ENCODE peak calls at places on chromosomes 2 and 18, in six cellular contexts. J is transverse colon, T is tibial nerve, Q is stomach, U is GM12878, A is A549. M is an unnamed sample. For H3K4me1, the result is how much of the 10 kb centered on the place peaks cover.

GRCh38 chr2:1743396-1744150 is 742 bp downstream of the PXDN start:
- DNase-seq in J (no peak), T (no peak), Q (no peak), U (no peak), A (no peak), M (peak)

GRCh38 chr2:17373041-17373440 is 145.2 kb downstream of the RAD51AP2 start:
- DNase-seq in J (no peak), T (no peak), Q (no peak), U (no peak), A (no peak), M (no peak)

GRCh38 chr2:112181571-112182290 is 43.5 kb downstream of the FBLN7 start:
- DNase-seq in J (no peak), T (no peak), Q (no peak), U (no peak), A (no peak), M (no peak)

GRCh38 chr2:172260379-172260778 is 157.7 kb upstream of the DLX2 start:
- DNase-seq in J (no peak), T (no peak), Q (no peak), U (no peak), A (no peak), M (no peak)

GRCh38 chr2:55961318-55961911 is 37.8 kb upstream of the EFEMP1 start:
- DNase-seq in J (no peak), T (peak), Q (no peak), U (no peak), A (peak), M (no peak)

GRCh38 chr2:237181844-237182243 is 96.2 kb downstream of the COPS8 start:
- DNase-seq in J (no peak), T (peak), Q (no peak), U (no peak), A (peak), M (no peak)

GRCh38 chr2:112075490-112076260 is 20.6 kb downstream of the TMEM87B start:
- DNase-seq in J (no peak), T (no peak), Q (no peak), U (no peak), A (no peak), M (no peak)

GRCh38 chr18:23053756-23054457 is 81.4 kb upstream of the CABLES1 start:
- DNase-seq in J (no peak), T (no peak), Q (peak), U (no peak), A (peak), M (no peak)

GRCh38 chr2:88950010-88950409 is 258.5 kb downstream of the RPIA start:
- DNase-seq in J (no peak), T (no peak), Q (no peak), U (no peak), A (peak), M (no peak)

GRCh38 chr2:208072250-208072892 is 47.0 kb upstream of the PLEKHM3 start:
- DNase-seq in J (peak), T (peak), Q (peak), U (peak), A (peak), M (peak)

GRCh38 chr2:59182249-59182648 is 941.1 kb upstream of the FANCL start:
- DNase-seq in J (no peak), T (no peak), Q (no peak), U (no peak), A (peak), M (no peak)

GRCh38 chr2:109030870-109031480 is 42.0 kb upstream of the EDAR start:
- DNase-seq in J (no peak), T (no peak), Q (no peak), U (no peak), A (no peak), M (no peak)

GRCh38 chr18:69569133-69569532 is 168.4 kb downstream of the DOK6 start:
- DNase-seq in J (no peak), T (no peak), Q (no peak), U (no peak), A (no peak), M (no peak)

GRCh38 chr18:45774065-45774521 is 50.1 kb downstream of the SLC14A1 start:
- DNase-seq in J (no peak), T (no peak), Q (no peak), U (no peak), A (no peak), M (no peak)

GRCh38 chr18:45775241-45775676 is 50.2 kb upstream of the SIGLEC15 start:
- DNase-seq in J (peak), T (peak), Q (peak), U (no peak), A (peak), M (peak)

GRCh38 chr18:45780568-45780967 is 44.9 kb upstream of the SIGLEC15 start:
- DNase-seq in J (no peak), T (no peak), Q (no peak), U (no peak), A (no peak), M (no peak)

GRCh38 chr18:45775726-45776125 is 49.7 kb upstream of the SIGLEC15 start:
- DNase-seq in J (no peak), T (no peak), Q (no peak), U (no peak), A (no peak), M (no peak)

GRCh38 chr18:45777393-45777792 is 48.1 kb upstream of the SIGLEC15 start:
- DNase-seq in J (no peak), T (no peak), Q (no peak), U (no peak), A (no peak), M (no peak)
- H3K4me1 ChIP-seq in J (under half), T (under half), Q (under half), U (under half), A (under half), M (under half)

GRCh38 chr2:101792208-101792607 is 94.7 kb downstream of the MAP4K4 start:
- DNase-seq in J (no peak), T (no peak), Q (no peak), U (no peak), A (no peak), M (no peak)

GRCh38 chr2:101794141-101794540 is 96.6 kb downstream of the MAP4K4 start:
- DNase-seq in J (no peak), T (no peak), Q (no peak), U (no peak), A (no peak), M (no peak)

GRCh38 chr2:101795033-101795432 is 97.5 kb downstream of the MAP4K4 start:
- DNase-seq in J (no peak), T (no peak), Q (no peak), U (no peak), A (no peak), M (no peak)

GRCh38 chr2:101790856-101791255 is 93.3 kb downstream of the MAP4K4 start:
- DNase-seq in J (no peak), T (peak), Q (no peak), U (no peak), A (no peak), M (no peak)

DNA sequence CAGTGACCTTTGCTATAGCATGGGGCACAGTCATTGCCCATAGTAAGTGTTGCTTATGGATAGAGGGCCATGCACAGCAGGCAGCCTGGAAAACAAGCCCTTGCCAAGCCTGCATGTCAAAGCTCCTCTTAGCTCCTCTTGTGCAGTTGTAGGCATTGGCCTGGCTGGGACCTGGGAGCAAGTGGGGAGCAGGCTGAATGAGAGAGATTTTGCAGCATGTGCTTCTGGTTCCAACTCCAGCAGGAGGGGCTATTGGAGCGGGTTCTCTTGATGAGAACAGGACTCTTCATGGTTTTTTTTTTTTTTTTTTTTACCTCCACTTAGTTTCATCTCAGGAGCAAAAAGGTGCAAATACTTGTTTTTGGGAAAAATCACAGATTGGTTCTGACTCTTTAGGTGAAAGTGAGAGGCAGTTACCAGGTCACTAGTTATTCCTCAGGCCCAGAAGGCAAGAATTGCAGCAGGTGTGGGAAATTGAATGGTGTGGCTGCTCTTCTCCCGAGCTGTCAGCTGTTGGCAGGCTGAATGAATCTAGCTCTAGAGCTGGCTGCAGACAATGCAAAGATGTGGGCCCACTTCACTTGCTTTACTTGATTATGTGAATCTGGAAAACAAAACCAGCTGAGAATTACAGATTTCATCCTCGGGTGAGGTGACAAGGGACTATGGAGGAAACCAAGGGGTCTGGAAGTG is 95.9 kb downstream of the MAP4K4 start:
- DNase-seq in J (no peak), T (no peak), Q (no peak), U (no peak), A (no peak), M (peak)
- TF ChIP-seq CTCF in J (no peak), T (no peak), Q (no peak), U (no peak), A (peak), M (no peak)

DNA sequence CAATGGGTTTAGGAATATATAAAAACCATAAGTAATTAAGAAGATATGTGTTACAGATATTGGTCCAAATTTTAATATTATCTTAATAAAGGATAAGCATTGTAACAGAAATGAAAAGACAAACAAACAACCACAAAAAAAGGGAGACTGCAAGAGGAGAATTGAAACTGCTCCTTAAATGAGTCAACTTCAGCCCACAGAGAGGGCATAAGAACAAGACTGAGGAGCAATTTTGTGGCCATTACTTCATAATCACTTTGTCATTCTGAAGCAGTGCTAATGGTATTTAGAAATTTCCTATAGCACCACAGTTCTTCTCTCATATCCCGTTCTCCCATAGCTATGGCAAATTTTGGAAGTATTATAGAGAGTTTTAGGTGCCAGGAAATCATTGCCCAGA is 193.2 kb upstream of the HNMT start:
- DNase-seq in J (no peak), T (no peak), Q (no peak), U (no peak), A (no peak), M (no peak)
- TF ChIP-seq EP300 in J (no peak), T (no peak), Q (no peak), U (no peak), A (no peak), M (no peak)

GRCh38 chr18:9101730-9102390 is 639 bp upstream of the NDUFV2 start:
- DNase-seq in J (no peak), T (no peak), Q (no peak), U (no peak), A (peak), M (no peak)
- H3K4me1 ChIP-seq in J (under half), T (under half), Q (under half), U (under half), A (under half), M (under half)

GRCh38 chr2:44247924-44248323 is 27.4 kb upstream of the SLC3A1 start:
- DNase-seq in J (no peak), T (no peak), Q (no peak), U (no peak), A (no peak), M (no peak)
- TF ChIP-seq CTCF in J (no peak), T (no peak), Q (no peak), U (no peak), A (peak), M (no peak)

DNA sequence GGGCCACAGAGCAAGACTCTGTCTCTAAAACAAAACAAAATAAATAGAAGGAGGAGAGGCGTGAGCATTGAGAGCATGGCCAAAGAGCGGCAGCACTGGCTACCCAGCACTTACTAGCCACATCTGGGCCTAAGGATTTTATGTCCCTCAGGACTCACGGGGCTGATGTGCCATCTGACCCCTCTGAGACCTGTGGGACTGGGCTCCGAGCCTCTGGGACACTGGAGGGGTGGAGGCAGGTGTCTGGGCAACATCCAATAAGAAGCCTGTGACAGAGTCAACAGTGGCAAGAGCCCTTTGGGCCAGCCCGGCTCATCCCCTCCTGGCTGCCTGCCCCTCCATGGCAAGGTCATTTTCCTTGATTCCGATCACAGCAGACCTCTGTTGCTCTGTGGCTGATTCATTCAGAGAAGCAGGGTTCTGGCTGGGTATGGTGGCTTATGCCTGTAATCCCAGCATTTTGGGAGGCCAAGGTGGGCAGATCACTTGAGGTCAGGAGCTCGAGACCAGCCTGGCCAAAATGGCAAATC is 60.7 kb downstream of the RRM2 start:
- DNase-seq in J (no peak), T (no peak), Q (no peak), U (no peak), A (no peak), M (no peak)
- TF ChIP-seq EP300 in J (no peak), T (no peak), Q (no peak), U (no peak), A (no peak), M (no peak)

DNA sequence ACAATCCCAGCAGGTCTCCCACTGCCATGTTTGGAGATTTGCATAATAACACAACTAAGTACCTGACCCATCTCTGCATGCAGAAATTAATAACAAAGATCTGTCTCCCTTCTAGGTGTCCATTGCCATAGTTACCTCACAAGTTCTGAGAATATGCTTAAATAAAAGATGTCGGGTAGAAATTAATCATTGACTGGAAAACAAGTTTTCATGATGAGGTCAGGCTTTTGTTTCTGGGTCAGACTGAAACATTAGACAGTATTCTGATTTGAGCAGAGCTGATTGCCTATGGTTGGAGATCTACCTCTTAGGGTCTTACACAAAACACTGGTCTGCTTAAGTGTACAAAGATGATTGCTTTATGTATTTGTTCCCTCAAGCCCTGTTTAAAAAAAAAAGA is 956.3 kb downstream of the CPS1 start:
- DNase-seq in J (no peak), T (no peak), Q (no peak), U (no peak), A (no peak), M (no peak)
- H3K4me1 ChIP-seq in J (under half), T (under half), Q (under half), U (under half), A (under half), M (under half)

DNA sequence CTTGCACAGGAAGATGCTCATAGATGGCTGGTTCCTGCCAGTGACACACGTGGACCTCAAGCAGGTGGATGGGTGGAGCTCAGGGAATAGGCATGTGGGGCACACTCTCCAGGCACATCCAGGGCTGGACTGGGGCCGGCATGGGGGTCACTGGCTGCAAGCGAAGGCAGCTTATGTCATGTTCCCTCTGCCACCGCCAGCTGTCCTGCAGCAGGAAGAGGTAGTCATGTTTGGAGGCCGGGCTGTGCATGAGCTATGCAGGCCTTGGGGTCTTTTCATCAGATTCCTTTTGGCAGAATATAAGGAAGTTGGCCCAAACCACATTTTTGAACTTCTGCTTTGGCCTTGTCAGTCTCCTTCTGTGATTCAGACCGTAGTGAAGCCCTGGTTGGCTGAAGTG is 61.5 kb downstream of the AGAP1 start:
- DNase-seq in J (no peak), T (no peak), Q (no peak), U (no peak), A (no peak), M (no peak)
- TF ChIP-seq CTCF in J (no peak), T (no peak), Q (no peak), U (no peak), A (no peak), M (no peak)

M was measured in ovary.